ENCODE peak calls at places on chromosomes 7 and 10, in ten cellular contexts. One of them, this sample, is unnamed.

GRCh38 chr7:69906309-69906995 is 308.2 kb downstream of the AUTS2 start:
- DNase-seq in K562: peak
- DNase-seq in Peyer's patch: no peak
- DNase-seq in heart left ventricle: no peak
- DNase-seq in lower leg skin: no peak
- DNase-seq in tibial nerve: no peak
- DNase-seq in adrenal gland: no peak
- DNase-seq in transverse colon: no peak
- DNase-seq in A549: no peak
- DNase-seq in H54: no peak
- DNase-seq in this sample: no peak

GRCh38 chr10:6465437-6465836 is 114.6 kb downstream of the PRKCQ start:
- DNase-seq in K562: no peak
- DNase-seq in Peyer's patch: no peak
- DNase-seq in heart left ventricle: no peak
- DNase-seq in lower leg skin: no peak
- DNase-seq in tibial nerve: no peak
- DNase-seq in adrenal gland: no peak
- DNase-seq in transverse colon: no peak
- DNase-seq in A549: no peak
- DNase-seq in H54: no peak
- DNase-seq in this sample: no peak

GRCh38 chr10:110629680-110630191 is 14.4 kb upstream of the RBM20 start:
- DNase-seq in K562: no peak
- DNase-seq in Peyer's patch: no peak
- DNase-seq in heart left ventricle: no peak
- DNase-seq in lower leg skin: no peak
- DNase-seq in tibial nerve: no peak
- DNase-seq in adrenal gland: no peak
- DNase-seq in transverse colon: no peak
- DNase-seq in A549: no peak
- DNase-seq in H54: no peak
- DNase-seq in this sample: no peak

GRCh38 chr10:44706745-44707144 is 204.4 kb upstream of the TMEM72 start:
- DNase-seq in K562: no peak
- DNase-seq in Peyer's patch: no peak
- DNase-seq in heart left ventricle: no peak
- DNase-seq in lower leg skin: no peak
- DNase-seq in tibial nerve: no peak
- DNase-seq in adrenal gland: no peak
- DNase-seq in transverse colon: no peak
- DNase-seq in A549: no peak
- DNase-seq in H54: peak
- DNase-seq in this sample: no peak

GRCh38 chr10:13412894-13413293 is 64.8 kb upstream of the SEPHS1 start:
- DNase-seq in K562: no peak
- DNase-seq in Peyer's patch: no peak
- DNase-seq in heart left ventricle: no peak
- DNase-seq in lower leg skin: peak
- DNase-seq in tibial nerve: no peak
- DNase-seq in adrenal gland: no peak
- DNase-seq in transverse colon: no peak
- DNase-seq in A549: no peak
- DNase-seq in H54: no peak
- DNase-seq in this sample: no peak

GRCh38 chr7:124791876-124792446 is 26.4 kb upstream of the GPR37 start:
- DNase-seq in K562: no peak
- DNase-seq in Peyer's patch: no peak
- DNase-seq in heart left ventricle: no peak
- DNase-seq in lower leg skin: no peak
- DNase-seq in tibial nerve: no peak
- DNase-seq in adrenal gland: no peak
- DNase-seq in transverse colon: no peak
- DNase-seq in A549: no peak
- DNase-seq in H54: no peak
- DNase-seq in this sample: no peak

GRCh38 chr7:50824882-50825281 is 42.2 kb upstream of the GRB10 start:
- DNase-seq in K562: no peak
- DNase-seq in Peyer's patch: no peak
- DNase-seq in heart left ventricle: no peak
- DNase-seq in lower leg skin: no peak
- DNase-seq in tibial nerve: no peak
- DNase-seq in adrenal gland: no peak
- DNase-seq in transverse colon: no peak
- DNase-seq in A549: no peak
- DNase-seq in H54: no peak
- DNase-seq in this sample: no peak

GRCh38 chr10:103540722-103541121 is 47.2 kb downstream of the NEURL1 start:
- DNase-seq in K562: no peak
- DNase-seq in Peyer's patch: no peak
- DNase-seq in heart left ventricle: no peak
- DNase-seq in lower leg skin: peak
- DNase-seq in tibial nerve: no peak
- DNase-seq in adrenal gland: peak
- DNase-seq in transverse colon: no peak
- DNase-seq in A549: no peak
- DNase-seq in H54: peak
- DNase-seq in this sample: no peak

GRCh38 chr10:22159180-22159579 is 58.6 kb downstream of the EBLN1 start:
- DNase-seq in K562: no peak
- DNase-seq in Peyer's patch: no peak
- DNase-seq in heart left ventricle: no peak
- DNase-seq in lower leg skin: no peak
- DNase-seq in tibial nerve: no peak
- DNase-seq in adrenal gland: no peak
- DNase-seq in transverse colon: no peak
- DNase-seq in A549: no peak
- DNase-seq in H54: no peak
- DNase-seq in this sample: no peak

GRCh38 chr10:104155591-104155990 is 33.6 kb downstream of the SFR1 start:
- DNase-seq in K562: no peak
- DNase-seq in Peyer's patch: no peak
- DNase-seq in heart left ventricle: no peak
- DNase-seq in lower leg skin: no peak
- DNase-seq in tibial nerve: no peak
- DNase-seq in adrenal gland: no peak
- DNase-seq in transverse colon: no peak
- DNase-seq in A549: no peak
- DNase-seq in H54: no peak
- DNase-seq in this sample: no peak

GRCh38 chr7:23967949-23968599 is 258.1 kb downstream of the STK31 start:
- DNase-seq in K562: no peak
- DNase-seq in Peyer's patch: no peak
- DNase-seq in heart left ventricle: no peak
- DNase-seq in lower leg skin: no peak
- DNase-seq in tibial nerve: no peak
- DNase-seq in adrenal gland: no peak
- DNase-seq in transverse colon: no peak
- DNase-seq in A549: no peak
- DNase-seq in H54: no peak
- DNase-seq in this sample: no peak

GRCh38 chr10:44306147-44306710 is 78.7 kb downstream of the CXCL12 start:
- DNase-seq in K562: no peak
- DNase-seq in Peyer's patch: no peak
- DNase-seq in heart left ventricle: no peak
- DNase-seq in lower leg skin: no peak
- DNase-seq in tibial nerve: no peak
- DNase-seq in adrenal gland: no peak
- DNase-seq in transverse colon: no peak
- DNase-seq in A549: no peak
- DNase-seq in H54: peak
- DNase-seq in this sample: no peak

GRCh38 chr7:1558181-1558811 is 2.3 kb upstream of the TMEM184A start:
- DNase-seq in K562: peak
- DNase-seq in Peyer's patch: no peak
- DNase-seq in heart left ventricle: no peak
- DNase-seq in lower leg skin: no peak
- DNase-seq in tibial nerve: no peak
- DNase-seq in adrenal gland: no peak
- DNase-seq in transverse colon: no peak
- DNase-seq in A549: no peak
- DNase-seq in H54: no peak
- DNase-seq in this sample: peak

DNA sequence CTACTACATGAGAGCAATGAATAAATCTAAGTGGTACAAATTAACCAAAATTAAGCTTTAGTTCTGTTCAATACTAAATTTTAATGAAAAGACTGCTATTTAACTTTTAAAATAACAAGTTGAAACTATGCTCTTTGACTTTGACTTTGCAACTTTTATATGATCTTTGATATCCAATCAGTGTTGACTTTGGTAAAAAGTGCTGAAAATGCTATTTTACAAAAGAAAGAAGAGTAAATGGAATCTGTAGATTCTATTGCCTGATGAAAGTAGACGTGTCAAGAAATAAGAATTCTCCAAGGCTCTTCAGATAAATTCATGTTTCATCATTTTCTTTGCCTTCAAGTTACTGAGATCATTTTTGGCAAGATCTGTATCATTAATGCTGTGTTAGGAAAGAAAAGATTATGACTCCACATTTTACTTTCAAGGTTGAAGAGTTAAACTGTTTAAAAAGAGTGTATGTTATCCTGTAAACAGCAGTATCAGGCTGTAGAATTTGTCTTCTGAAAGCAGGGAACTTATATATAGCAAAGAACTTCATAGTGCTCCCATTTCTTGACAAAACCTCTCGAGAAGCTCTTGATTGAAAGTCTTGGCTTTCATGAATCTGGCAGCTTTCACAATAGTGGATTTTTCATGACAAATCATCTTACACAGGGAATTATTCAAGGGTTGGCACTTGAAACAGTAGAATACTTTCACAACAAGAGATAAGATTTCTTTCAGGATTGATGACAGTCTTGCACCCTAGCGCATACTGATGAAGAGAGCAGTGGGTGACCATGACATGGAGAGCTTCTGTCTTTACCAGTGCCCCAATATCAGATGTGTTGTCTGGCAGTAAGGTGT is 72.1 kb downstream of the PTEN start:
- DNase-seq in K562: no peak
- DNase-seq in Peyer's patch: no peak
- DNase-seq in heart left ventricle: no peak
- DNase-seq in lower leg skin: no peak
- DNase-seq in tibial nerve: no peak
- DNase-seq in adrenal gland: no peak
- DNase-seq in transverse colon: no peak
- DNase-seq in A549: no peak
- DNase-seq in H54: no peak
- DNase-seq in this sample: no peak
- TF ChIP-seq POLR2A in K562: no peak
- TF ChIP-seq POLR2A in Peyer's patch: no peak
- TF ChIP-seq POLR2A in heart left ventricle: no peak
- TF ChIP-seq POLR2A in lower leg skin: no peak
- TF ChIP-seq POLR2A in tibial nerve: no peak
- TF ChIP-seq POLR2A in adrenal gland: no peak
- TF ChIP-seq POLR2A in transverse colon: no peak
- TF ChIP-seq POLR2A in A549: no peak
- TF ChIP-seq POLR2A in H54: no peak
- TF ChIP-seq POLR2A in this sample: no peak

GRCh38 chr10:73931767-73932624 is 21.1 kb downstream of the PLAU start:
- DNase-seq in K562: peak
- DNase-seq in Peyer's patch: peak
- DNase-seq in heart left ventricle: no peak
- DNase-seq in lower leg skin: no peak
- DNase-seq in tibial nerve: no peak
- DNase-seq in adrenal gland: no peak
- DNase-seq in transverse colon: no peak
- DNase-seq in A549: peak
- DNase-seq in H54: peak
- DNase-seq in this sample: no peak
- TF ChIP-seq POLR2A in K562: no peak
- TF ChIP-seq POLR2A in Peyer's patch: no peak
- TF ChIP-seq POLR2A in heart left ventricle: no peak
- TF ChIP-seq POLR2A in lower leg skin: no peak
- TF ChIP-seq POLR2A in tibial nerve: no peak
- TF ChIP-seq POLR2A in adrenal gland: no peak
- TF ChIP-seq POLR2A in transverse colon: no peak
- TF ChIP-seq POLR2A in A549: no peak
- TF ChIP-seq POLR2A in H54: no peak
- TF ChIP-seq POLR2A in this sample: no peak

DNA sequence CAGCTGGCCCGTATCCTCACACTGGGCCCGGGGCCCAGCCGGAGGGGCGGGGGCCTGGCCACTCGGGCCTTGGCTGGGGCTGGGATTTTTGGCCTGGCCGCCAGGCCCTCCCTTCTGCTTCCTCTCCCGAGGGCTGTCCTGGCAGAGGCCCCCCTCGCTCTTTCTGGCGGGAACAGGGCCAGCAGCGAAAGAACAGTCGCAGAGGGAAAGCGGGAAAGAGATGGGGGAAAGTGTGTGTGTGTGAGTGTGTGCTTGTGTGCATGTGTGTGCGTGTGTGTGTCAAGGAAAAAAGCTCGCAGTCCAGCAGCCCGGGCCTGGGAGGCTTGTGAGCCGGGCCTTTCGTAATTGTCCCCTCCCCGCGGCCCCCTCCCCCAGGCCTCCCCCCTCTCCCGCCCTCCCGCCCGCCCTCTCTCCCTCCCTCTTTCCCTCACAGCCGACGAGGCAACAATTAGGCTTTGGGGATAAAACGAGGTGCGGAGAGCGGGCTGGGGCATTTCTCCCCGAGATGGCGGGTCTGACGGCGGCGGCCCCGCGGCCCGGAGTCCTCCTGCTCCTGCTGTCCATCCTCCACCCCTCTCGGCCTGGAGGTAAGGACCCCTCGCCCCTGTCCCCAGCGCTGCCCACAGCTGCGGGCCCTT is at the start of gene ELN:
- DNase-seq in K562: no peak
- DNase-seq in Peyer's patch: peak
- DNase-seq in heart left ventricle: peak
- DNase-seq in lower leg skin: peak
- DNase-seq in tibial nerve: peak
- DNase-seq in adrenal gland: peak
- DNase-seq in transverse colon: peak
- DNase-seq in A549: no peak
- DNase-seq in H54: no peak
- DNase-seq in this sample: no peak
- TF ChIP-seq POLR2A in K562: no peak
- TF ChIP-seq POLR2A in Peyer's patch: no peak
- TF ChIP-seq POLR2A in heart left ventricle: no peak
- TF ChIP-seq POLR2A in lower leg skin: no peak
- TF ChIP-seq POLR2A in tibial nerve: no peak
- TF ChIP-seq POLR2A in adrenal gland: no peak
- TF ChIP-seq POLR2A in transverse colon: no peak
- TF ChIP-seq POLR2A in A549: no peak
- TF ChIP-seq POLR2A in H54: no peak
- TF ChIP-seq POLR2A in this sample: no peak

DNA sequence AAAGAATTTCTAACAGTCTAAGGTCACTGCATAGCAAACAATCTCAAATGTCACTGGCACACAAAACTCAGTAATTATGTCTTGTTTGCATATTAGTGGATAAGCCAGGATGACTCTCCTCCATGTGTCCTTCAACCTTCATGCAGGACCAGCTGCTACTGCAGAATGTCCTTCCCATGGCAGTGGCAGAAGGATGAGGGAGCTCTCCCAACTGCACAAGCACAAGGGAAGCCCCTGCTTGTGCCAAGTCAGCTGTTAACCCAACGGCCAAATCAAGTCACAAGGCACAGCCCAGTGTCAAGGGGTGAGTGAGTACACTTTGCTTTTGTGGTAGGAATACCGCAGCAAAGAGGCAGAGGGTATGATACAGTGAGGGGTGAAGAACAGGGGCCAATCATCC is 59.3 kb upstream of the VWC2 start:
- DNase-seq in K562: no peak
- DNase-seq in Peyer's patch: no peak
- DNase-seq in heart left ventricle: peak
- DNase-seq in lower leg skin: no peak
- DNase-seq in tibial nerve: no peak
- DNase-seq in adrenal gland: no peak
- DNase-seq in transverse colon: no peak
- DNase-seq in A549: no peak
- DNase-seq in H54: no peak
- DNase-seq in this sample: no peak
- TF ChIP-seq POLR2A in K562: no peak
- TF ChIP-seq POLR2A in Peyer's patch: no peak
- TF ChIP-seq POLR2A in heart left ventricle: no peak
- TF ChIP-seq POLR2A in lower leg skin: no peak
- TF ChIP-seq POLR2A in tibial nerve: no peak
- TF ChIP-seq POLR2A in adrenal gland: no peak
- TF ChIP-seq POLR2A in transverse colon: no peak
- TF ChIP-seq POLR2A in A549: no peak
- TF ChIP-seq POLR2A in H54: no peak
- TF ChIP-seq POLR2A in this sample: no peak